ENCODE peak calls at places on chromosomes 7 and 10, in six cellular contexts. One of them, this sample, is unnamed.

GRCh38 chr7:44257618-44258422 is 57.0 kb downstream of the YKT6 start:
- DNase-seq in GM19239: peak; percentile 85
- DNase-seq in smooth muscle cell of the brain vasculature: peak; percentile 18
- DNase-seq in HT-29: no peak
- DNase-seq in A673: peak; percentile 53
- DNase-seq in stimulated activated naive B cell treated with anti-CD40 and anti-IgM and Interleukin-4, amounts not matched to agents 10 μg/mL and 1 μg/mL and 100 μg/mL, for 72 hours: peak; percentile 88
- DNase-seq in this sample: peak; percentile 65

GRCh38 chr7:94648731-94649130 is 7.2 kb downstream of the SGCE start:
- DNase-seq in stimulated activated naive B cell treated with anti-CD40 and anti-IgM and Interleukin-4, amounts not matched to agents 10 μg/mL and 1 μg/mL and 100 μg/mL, for 72 hours: no peak
- DNase-seq in GM19239: no peak
- DNase-seq in A673: no peak
- DNase-seq in HT-29: no peak
- DNase-seq in smooth muscle cell of the brain vasculature: no peak
- DNase-seq in this sample: no peak

GRCh38 chr7:3338161-3338560 is 37.1 kb downstream of the SDK1 start:
- DNase-seq in stimulated activated naive B cell treated with anti-CD40 and anti-IgM and Interleukin-4, amounts not matched to agents 10 μg/mL and 1 μg/mL and 100 μg/mL, for 72 hours: no peak
- DNase-seq in HT-29: no peak
- DNase-seq in smooth muscle cell of the brain vasculature: no peak
- DNase-seq in GM19239: no peak
- DNase-seq in A673: no peak
- DNase-seq in this sample: no peak

GRCh38 chr10:12589271-12589670 is 239.9 kb downstream of the CAMK1D start:
- DNase-seq in HT-29: no peak
- DNase-seq in A673: no peak
- DNase-seq in smooth muscle cell of the brain vasculature: no peak
- DNase-seq in GM19239: no peak
- DNase-seq in stimulated activated naive B cell treated with anti-CD40 and anti-IgM and Interleukin-4, amounts not matched to agents 10 μg/mL and 1 μg/mL and 100 μg/mL, for 72 hours: no peak
- DNase-seq in this sample: no peak

GRCh38 chr7:45656431-45656830 is 82.3 kb downstream of the ADCY1 start:
- DNase-seq in stimulated activated naive B cell treated with anti-CD40 and anti-IgM and Interleukin-4, amounts not matched to agents 10 μg/mL and 1 μg/mL and 100 μg/mL, for 72 hours: no peak
- DNase-seq in HT-29: no peak
- DNase-seq in smooth muscle cell of the brain vasculature: no peak
- DNase-seq in A673: no peak
- DNase-seq in GM19239: no peak
- DNase-seq in this sample: no peak

GRCh38 chr10:31320598-31321211 is 1.7 kb downstream of the ZEB1 start:
- DNase-seq in HT-29: no peak
- DNase-seq in A673: peak; percentile 12
- DNase-seq in stimulated activated naive B cell treated with anti-CD40 and anti-IgM and Interleukin-4, amounts not matched to agents 10 μg/mL and 1 μg/mL and 100 μg/mL, for 72 hours: peak; percentile 24
- DNase-seq in smooth muscle cell of the brain vasculature: no peak
- DNase-seq in GM19239: no peak
- DNase-seq in this sample: peak; percentile 51

GRCh38 chr7:122715183-122715582 is 12.5 kb upstream of the RNF148 start:
- DNase-seq in GM19239: no peak
- DNase-seq in HT-29: no peak
- DNase-seq in stimulated activated naive B cell treated with anti-CD40 and anti-IgM and Interleukin-4, amounts not matched to agents 10 μg/mL and 1 μg/mL and 100 μg/mL, for 72 hours: no peak
- DNase-seq in smooth muscle cell of the brain vasculature: no peak
- DNase-seq in A673: no peak
- DNase-seq in this sample: no peak

GRCh38 chr10:83680470-83680891 is 458.8 kb upstream of the GHITM start:
- DNase-seq in GM19239: peak; percentile 61
- DNase-seq in A673: no peak
- DNase-seq in stimulated activated naive B cell treated with anti-CD40 and anti-IgM and Interleukin-4, amounts not matched to agents 10 μg/mL and 1 μg/mL and 100 μg/mL, for 72 hours: no peak
- DNase-seq in smooth muscle cell of the brain vasculature: no peak
- DNase-seq in HT-29: no peak
- DNase-seq in this sample: no peak

GRCh38 chr10:3969876-3970666 is 185.1 kb upstream of the KLF6 start:
- DNase-seq in smooth muscle cell of the brain vasculature: no peak
- DNase-seq in HT-29: peak; percentile 89
- DNase-seq in GM19239: no peak
- DNase-seq in A673: no peak
- DNase-seq in stimulated activated naive B cell treated with anti-CD40 and anti-IgM and Interleukin-4, amounts not matched to agents 10 μg/mL and 1 μg/mL and 100 μg/mL, for 72 hours: no peak
- DNase-seq in this sample: no peak

GRCh38 chr10:126397640-126398382 is 9.5 kb upstream of the ADAM12 start:
- DNase-seq in GM19239: no peak
- DNase-seq in A673: no peak
- DNase-seq in stimulated activated naive B cell treated with anti-CD40 and anti-IgM and Interleukin-4, amounts not matched to agents 10 μg/mL and 1 μg/mL and 100 μg/mL, for 72 hours: no peak
- DNase-seq in smooth muscle cell of the brain vasculature: peak; percentile 88
- DNase-seq in HT-29: no peak
- DNase-seq in this sample: no peak

This sample was measured in SHP77 treated with DMSO at 0.1 percent for 48 hours.